ENCODE peak calls at places on chromosomes 4 and X, in seven cellular contexts. R is IMR-90, S is mesendoderm, T is H9, F is neuronal stem cell, G is mesenchymal stem cell, P is H1. J is an unnamed sample.

GRCh38 chr4:76689079-76689817 is 208.7 kb downstream of the SOWAHB start:
- DNase-seq in R (peak), S (peak), T (peak), F (peak), G (peak), P (peak), J (peak)

GRCh38 chr4:36269116-36269515 is 12.3 kb upstream of the DTHD1 start:
- DNase-seq in R (no peak), S (peak), T (no peak), F (no peak), G (no peak), P (no peak), J (no peak)

GRCh38 chrX:19373034-19373891 is 29.5 kb downstream of the PDHA1 start:
- DNase-seq in R (no peak), S (peak), T (peak), F (no peak), G (no peak), P (peak), J (no peak)

GRCh38 chr4:77347341-77347740 is 190.3 kb downstream of the CCNG2 start:
- DNase-seq in R (no peak), S (no peak), T (no peak), F (no peak), G (no peak), P (no peak), J (no peak)

GRCh38 chr4:102172341-102172740 is 172.9 kb downstream of the SLC39A8 start:
- DNase-seq in R (no peak), S (peak), T (no peak), F (peak), G (peak), P (no peak), J (no peak)

GRCh38 chr4:156571146-156571545 is 400.5 kb downstream of the PDGFC start:
- DNase-seq in R (no peak), S (no peak), T (no peak), F (no peak), G (no peak), P (no peak), J (no peak)

GRCh38 chr4:165403667-165404066 is 24.9 kb downstream of the CPE start:
- DNase-seq in R (no peak), S (peak), T (peak), F (no peak), G (no peak), P (no peak), J (no peak)

GRCh38 chrX:141405486-141405877 is 163.2 kb upstream of the SPANXC start:
- DNase-seq in R (no peak), S (no peak), T (no peak), F (no peak), G (peak), P (no peak), J (no peak)

GRCh38 chr4:76590847-76591281 is 155.8 kb downstream of the SHROOM3 start:
- DNase-seq in R (peak), S (no peak), T (no peak), F (no peak), G (no peak), P (no peak), J (peak)

GRCh38 chrX:36160056-36160455 is 240.5 kb downstream of the CFAP47 start:
- DNase-seq in R (no peak), S (no peak), T (no peak), F (no peak), G (no peak), P (no peak), J (no peak)

GRCh38 chr4:122921971-122922876 is at the start of gene NUDT6:
- DNase-seq in R (peak), S (peak), T (peak), F (peak), G (peak), P (peak), J (peak)

GRCh38 chr4:122920473-122920872 is 1.9 kb downstream of the NUDT6 start:
- DNase-seq in R (no peak), S (no peak), T (no peak), F (no peak), G (no peak), P (no peak), J (no peak)

GRCh38 chr4:122921300-122921699 is 1.1 kb downstream of the NUDT6 start:
- DNase-seq in R (no peak), S (no peak), T (no peak), F (no peak), G (no peak), P (no peak), J (no peak)

GRCh38 chr4:122917731-122918130 is 4.7 kb downstream of the NUDT6 start:
- DNase-seq in R (peak), S (no peak), T (no peak), F (no peak), G (no peak), P (no peak), J (no peak)

GRCh38 chr4:122922877-122923511 is 597 bp upstream of the NUDT6 start:
- DNase-seq in R (peak), S (peak), T (peak), F (peak), G (peak), P (peak), J (peak)
- H3K9ac ChIP-seq in R (peak), S (peak), T (peak), F (no peak), G (peak), P (peak), J (peak)

GRCh38 chr4:140807491-140808257 is 51.5 kb upstream of the TBC1D9 start:
- DNase-seq in R (peak), S (no peak), T (no peak), F (no peak), G (peak), P (no peak), J (peak)
- H3K18ac ChIP-seq in R (no peak), S (no peak), T (no peak), F (no peak), G (no peak), P (no peak), J (no peak)

DNA sequence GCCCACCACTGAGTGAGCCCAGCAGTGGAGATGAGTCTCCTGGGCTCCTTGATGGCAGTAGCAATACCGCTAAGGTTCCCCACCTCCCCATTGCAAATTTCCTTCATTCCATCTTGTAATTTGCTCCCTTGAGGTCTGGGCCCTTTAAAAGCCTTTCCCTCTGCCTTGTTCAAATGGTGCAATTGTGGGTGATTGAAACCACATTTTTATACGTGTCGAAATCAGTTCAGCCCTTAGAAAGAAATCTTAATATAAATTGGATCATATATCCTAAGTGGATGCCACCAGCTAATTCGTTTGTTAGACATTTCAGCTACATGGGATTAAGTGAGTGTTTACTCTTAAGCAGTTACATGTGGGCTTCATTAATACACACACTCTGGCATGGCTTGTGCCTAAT is 68.5 kb downstream of the NHS start:
- DNase-seq in R (no peak), S (no peak), T (no peak), F (no peak), G (no peak), P (no peak), J (no peak)
- H3K4ac ChIP-seq in R (no peak), S (no peak), T (no peak), F (no peak), G (no peak), P (no peak), J (no peak)

DNA sequence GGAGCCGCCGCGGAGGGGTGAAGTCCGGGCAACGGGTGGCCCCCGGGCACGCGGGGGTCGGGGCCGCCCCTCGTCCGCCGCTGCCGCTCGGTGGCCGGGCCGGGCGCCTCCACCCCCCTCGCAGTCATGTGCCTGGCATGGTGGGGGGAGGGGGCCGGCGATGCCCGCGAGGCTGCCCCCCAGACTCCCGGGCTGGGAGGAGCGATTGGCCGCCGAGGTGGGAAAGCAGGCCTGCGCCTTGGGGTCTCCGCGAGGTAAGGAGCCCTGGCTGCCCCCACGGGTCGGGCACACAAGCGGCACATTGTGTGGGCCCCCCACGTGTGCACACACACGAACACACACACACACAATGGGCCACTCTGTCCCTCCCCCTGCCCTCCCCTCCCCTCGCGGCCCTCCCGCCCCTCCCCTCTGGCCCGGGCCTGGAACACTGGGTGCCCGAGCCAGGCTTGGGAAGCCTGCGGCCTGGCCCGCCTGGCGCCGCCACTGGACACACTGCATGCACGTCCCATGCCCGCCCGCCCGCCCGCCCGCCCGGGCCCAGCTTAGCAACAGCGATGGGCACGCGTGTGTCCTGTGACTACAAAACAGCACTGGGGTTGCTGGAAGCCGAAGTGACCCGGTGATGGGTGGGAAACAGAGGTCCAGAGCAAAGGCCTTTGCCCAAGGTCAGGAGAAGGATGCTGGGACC is 1.3 kb downstream of the SLC6A8 start:
- DNase-seq in R (peak), S (no peak), T (no peak), F (no peak), G (no peak), P (no peak), J (no peak)
- H3K9ac ChIP-seq in R (peak), S (peak), T (no peak), F (peak), G (no peak), P (no peak), J (no peak)

GRCh38 chr4:182749768-182750167 is 167.4 kb downstream of the DCTD start:
- DNase-seq in R (peak), S (no peak), T (no peak), F (no peak), G (no peak), P (no peak), J (no peak)
- H3K18ac ChIP-seq in R (no peak), S (no peak), T (no peak), F (no peak), G (no peak), P (no peak), J (no peak)

GRCh38 chr4:2468464-2469191 is at the start of gene RNF4:
- DNase-seq in R (peak), S (peak), T (peak), F (peak), G (peak), P (peak), J (peak)

GRCh38 chr4:2472187-2472586 is 3.3 kb downstream of the RNF4 start:
- DNase-seq in R (peak), S (no peak), T (no peak), F (no peak), G (peak), P (no peak), J (no peak)

GRCh38 chr4:2465032-2465431 is 3.9 kb upstream of the RNF4 start:
- DNase-seq in R (no peak), S (no peak), T (no peak), F (no peak), G (no peak), P (no peak), J (no peak)

GRCh38 chr4:2469192-2469984 is 482 bp downstream of the RNF4 start:
- DNase-seq in R (peak), S (peak), T (peak), F (peak), G (peak), P (no peak), J (peak)
- H3K4ac ChIP-seq in R (peak), S (peak), T (no peak), F (no peak), G (peak), P (peak), J (peak)

DNA sequence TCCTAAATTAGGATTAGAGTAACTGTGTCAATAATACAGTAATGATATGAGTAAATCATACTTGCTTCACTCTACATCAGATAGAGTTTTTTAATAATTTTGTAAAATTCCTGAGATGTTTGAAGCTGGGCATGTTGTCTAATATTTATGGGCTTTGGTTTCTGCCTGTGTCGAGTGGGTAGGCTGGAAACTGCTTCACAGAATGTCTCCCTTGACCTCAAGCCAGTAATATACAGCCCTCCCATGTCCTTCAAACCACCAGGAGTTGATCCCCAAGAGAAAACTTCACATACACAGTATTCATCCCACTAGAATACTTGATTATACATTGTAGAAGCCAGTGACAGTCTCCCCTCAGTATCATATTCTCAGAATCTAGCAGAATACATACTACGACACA is 284.8 kb upstream of the TENM3 start:
- DNase-seq in R (no peak), S (no peak), T (no peak), F (no peak), G (no peak), P (no peak), J (no peak)
- H3K9ac ChIP-seq in R (no peak), S (no peak), T (no peak), F (no peak), G (peak), P (no peak), J (no peak)

GRCh38 chr4:118762146-118762545 is 73.8 kb downstream of the SEC24D start:
- DNase-seq in R (no peak), S (no peak), T (no peak), F (no peak), G (no peak), P (no peak), J (no peak)
- H3K18ac ChIP-seq in R (peak), S (no peak), T (no peak), F (no peak), G (no peak), P (no peak), J (no peak)

J was measured in trophoblast cell.